ENCODE peak calls at places on chromosomes 3 and 15, in eight cellular contexts. A, S, W, R, K, G, I and Q are unnamed samples.

GRCh38 chr3:65560901-65561300 is 477.8 kb downstream of the MAGI1 start:
- DNase-seq in A (no peak), S (no peak), K (no peak), W (no peak), R (no peak), I (no peak), G (no peak), Q (no peak)

GRCh38 chr15:41727143-41727542 is 47.1 kb upstream of the MAPKBP1 start:
- DNase-seq in I (no peak), R (no peak), S (no peak), G (no peak), A (no peak), K (no peak), W (no peak), Q (no peak)

GRCh38 chr15:38229700-38230099 is 22.9 kb upstream of the SPRED1 start:
- DNase-seq in I (no peak), S (no peak), K (no peak), A (peak; percentile 11), W (no peak), R (no peak), G (no peak), Q (no peak)

GRCh38 chr15:58401991-58402649 is 29.7 kb upstream of the LIPC start:
- DNase-seq in G (no peak), K (no peak), A (no peak), R (no peak), I (no peak), W (no peak), S (no peak), Q (no peak)

GRCh38 chr3:155791190-155791589 is 14.9 kb downstream of the C3orf33 start:
- DNase-seq in I (no peak), R (no peak), W (no peak), G (no peak), S (no peak), K (no peak), A (no peak), Q (no peak)

GRCh38 chr15:31869640-31870335 is 160.5 kb upstream of the CHRNA7 start:
- DNase-seq in K (no peak), G (no peak), S (peak; percentile 69), W (no peak), A (peak; percentile 53), R (no peak), I (no peak), Q (no peak)

GRCh38 chr3:39096775-39097174 is 10.7 kb downstream of the GORASP1 start:
- DNase-seq in R (no peak), I (no peak), G (no peak), S (no peak), W (no peak), K (no peak), A (peak; percentile 90), Q (no peak)

GRCh38 chr15:45499426-45499825 is 23.1 kb downstream of the SLC30A4 start:
- DNase-seq in R (no peak), I (no peak), W (no peak), G (no peak), K (no peak), S (no peak), A (no peak), Q (no peak)

GRCh38 chr3:167976880-167977498 is 118.7 kb downstream of the GOLIM4 start:
- DNase-seq in S (no peak), A (no peak), W (no peak), R (no peak), I (peak; percentile 3), K (no peak), G (no peak), Q (no peak)

GRCh38 chr3:58051196-58051595 is 43.0 kb downstream of the FLNB start:
- DNase-seq in W (no peak), K (peak; percentile 69), S (no peak), I (peak; percentile 48), R (no peak), G (no peak), A (no peak), Q (no peak)

GRCh38 chr3:152943645-152944044 is 108.7 kb downstream of the P2RY1 start:
- DNase-seq in W (no peak), S (no peak), I (no peak), R (no peak), K (no peak), G (no peak), A (no peak), Q (no peak)

GRCh38 chr3:149411583-149411982 is 34.1 kb upstream of the TM4SF1 start:
- DNase-seq in I (no peak), K (no peak), S (no peak), G (no peak), W (no peak), R (no peak), A (peak; percentile 37), Q (no peak)

GRCh38 chr3:151871639-151872468 is 1.6 kb upstream of the SUCNR1 start:
- DNase-seq in G (no peak), R (no peak), K (no peak), W (no peak), S (no peak), I (no peak), A (peak; percentile 88), Q (no peak)